ENCODE peak calls at places on chromosome 20, in four cellular contexts. T, V, B and O are unnamed samples.

GRCh38 chr20:64143018-64143801 is 21.0 kb upstream of the MYT1 start:
- DNase-seq in B (no peak), T (no peak), V (no peak), O (no peak)

GRCh38 chr20:31811198-31811597 is 8.0 kb upstream of the MYLK2 start:
- DNase-seq in V (no peak), T (no peak), B (no peak), O (no peak)

GRCh38 chr20:48609491-48609978 is 218.3 kb downstream of the PREX1 start:
- DNase-seq in V (no peak), B (no peak), T (no peak), O (no peak)

GRCh38 chr20:38497246-38497645 is 24.6 kb downstream of the RALGAPB start:
- DNase-seq in V (no peak), B (no peak), T (no peak), O (no peak)

GRCh38 chr20:38158701-38159325 is 6.3 kb downstream of the TGM2 start:
- DNase-seq in T (no peak), V (no peak), B (peak; percentile 99), O (no peak)

GRCh38 chr20:11182715-11183114 is 508.9 kb upstream of the JAG1 start:
- DNase-seq in V (no peak), B (no peak), T (no peak), O (no peak)

GRCh38 chr20:50317644-50318043 is 127.0 kb downstream of the CEBPB start:
- DNase-seq in B (no peak), V (no peak), T (no peak), O (no peak)

GRCh38 chr20:50111120-50111828 is 1.7 kb downstream of the UBE2V1 start:
- DNase-seq in V (no peak), B (no peak), T (no peak), O (peak; percentile 78)

GRCh38 chr20:44187763-44188709 is 1.0 kb upstream of the JPH2 start:
- DNase-seq in V (peak; percentile 41), B (no peak), T (no peak), O (peak; percentile 27)

GRCh38 chr20:62208061-62208804 is 11.8 kb downstream of the HRH3 start:
- DNase-seq in T (no peak), B (no peak), V (no peak), O (no peak)

GRCh38 chr20:4082406-4083102 is 67.2 kb upstream of the RNF24 start:
- DNase-seq in T (no peak), B (no peak), V (no peak), O (peak; percentile 79)

GRCh38 chr20:14960837-14961236 is 623.4 kb upstream of the FLRT3 start:
- DNase-seq in V (no peak), T (no peak), B (no peak), O (no peak)

GRCh38 chr20:14959506-14960493 is 622.4 kb upstream of the FLRT3 start:
- DNase-seq in V (no peak), B (no peak), T (no peak), O (peak; percentile 88)

GRCh38 chr20:14958626-14959025 is 621.2 kb upstream of the FLRT3 start:
- DNase-seq in V (no peak), T (no peak), B (no peak), O (no peak)

GRCh38 chr20:14966203-14966602 is 628.8 kb upstream of the FLRT3 start:
- DNase-seq in V (no peak), T (no peak), B (no peak), O (no peak)

DNA sequence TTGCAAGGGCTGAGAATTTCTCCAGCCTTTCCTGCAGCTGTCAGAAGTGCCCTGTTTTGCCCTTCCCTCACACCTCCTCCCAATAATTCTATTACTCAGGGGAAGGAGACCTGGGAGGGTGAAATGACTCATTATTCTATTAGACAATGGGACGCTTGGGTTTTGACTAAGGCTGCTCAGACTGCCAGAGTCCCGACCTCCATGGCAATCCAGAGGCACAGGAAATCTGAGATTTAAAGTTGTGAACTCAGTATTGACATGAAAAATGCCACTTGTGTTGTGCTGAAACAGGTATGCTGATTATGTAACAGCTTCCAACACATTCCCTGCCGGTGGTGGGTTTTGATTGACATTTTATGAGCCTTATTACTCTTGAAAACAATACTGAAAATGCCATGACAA is 625.9 kb upstream of the FLRT3 start:
- DNase-seq in T (peak; percentile 26), B (peak; percentile 90), V (no peak), O (peak; percentile 88)
- TF ChIP-seq CTCF in T (no peak), B (no peak), V (no peak), O (no peak)

GRCh38 chr20:51595744-51596143 is 53.2 kb upstream of the NFATC2 start:
- DNase-seq in T (no peak), V (no peak), B (no peak), O (no peak)
- H2AFZ ChIP-seq in T (no peak overlapping the region), V (peak overlapping the region; percentile 97), B (no peak overlapping the region), O (no peak overlapping the region)

GRCh38 chr20:25294459-25295385 is 46.8 kb downstream of the PYGB start:
- DNase-seq in B (peak; percentile 71), T (peak; percentile 35), V (peak; percentile 77), O (no peak)

GRCh38 chr20:25295386-25296093 is 47.7 kb downstream of the PYGB start:
- DNase-seq in T (no peak), V (no peak), B (no peak), O (peak; percentile 57)

GRCh38 chr20:25293910-25294458 is 46.1 kb downstream of the PYGB start:
- DNase-seq in B (no peak), T (no peak), V (no peak), O (no peak)

GRCh38 chr20:25297141-25297905 is 49.4 kb downstream of the PYGB start:
- DNase-seq in T (no peak), V (no peak), B (no peak), O (no peak)

GRCh38 chr20:25296094-25297093 is 48.5 kb downstream of the PYGB start:
- DNase-seq in B (no peak), V (peak; percentile 56), T (no peak), O (no peak)
- H3K27ac ChIP-seq in B (no peak overlapping the region), V (no peak overlapping the region), T (peak overlapping the region; percentile 57), O (no peak overlapping the region)

GRCh38 chr20:7989379-7989778 is 30.2 kb downstream of the TMX4 start:
- DNase-seq in B (peak; percentile 11), V (no peak), T (no peak), O (no peak)
- TF ChIP-seq CTCF in B (no peak), V (peak; percentile 56), T (no peak), O (no peak)

GRCh38 chr20:40459299-40459698 is 229.7 kb downstream of the MAFB start:
- DNase-seq in T (no peak), V (no peak), B (no peak), O (no peak)
- H2AFZ ChIP-seq in T (no peak overlapping the region), V (no peak overlapping the region), B (no peak overlapping the region), O (no peak overlapping the region)

DNA sequence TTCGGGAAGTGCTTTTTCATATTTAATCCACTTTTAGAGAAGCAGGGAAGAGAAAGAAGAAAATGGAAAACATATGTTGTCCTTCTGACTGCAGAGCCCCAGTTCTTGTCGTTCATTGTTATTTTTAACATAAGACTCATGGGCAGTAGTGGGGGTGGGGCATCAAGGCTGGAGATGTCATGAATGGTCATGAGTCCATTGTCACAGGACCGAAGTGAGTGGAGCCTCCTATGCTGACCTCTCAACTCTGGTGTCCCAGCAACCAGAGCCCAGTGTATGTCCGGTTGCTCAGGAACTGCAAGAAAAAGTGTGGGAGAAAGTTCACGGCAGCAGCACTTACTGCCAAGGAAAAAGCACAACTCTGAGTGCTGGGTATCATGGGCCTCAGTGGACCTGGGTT is 108.6 kb downstream of the BANF2 start:
- DNase-seq in V (no peak), T (no peak), B (peak; percentile 53), O (no peak)
- H3K27ac ChIP-seq in V (no peak overlapping the region), T (no peak overlapping the region), B (no peak overlapping the region), O (no peak overlapping the region)

DNA sequence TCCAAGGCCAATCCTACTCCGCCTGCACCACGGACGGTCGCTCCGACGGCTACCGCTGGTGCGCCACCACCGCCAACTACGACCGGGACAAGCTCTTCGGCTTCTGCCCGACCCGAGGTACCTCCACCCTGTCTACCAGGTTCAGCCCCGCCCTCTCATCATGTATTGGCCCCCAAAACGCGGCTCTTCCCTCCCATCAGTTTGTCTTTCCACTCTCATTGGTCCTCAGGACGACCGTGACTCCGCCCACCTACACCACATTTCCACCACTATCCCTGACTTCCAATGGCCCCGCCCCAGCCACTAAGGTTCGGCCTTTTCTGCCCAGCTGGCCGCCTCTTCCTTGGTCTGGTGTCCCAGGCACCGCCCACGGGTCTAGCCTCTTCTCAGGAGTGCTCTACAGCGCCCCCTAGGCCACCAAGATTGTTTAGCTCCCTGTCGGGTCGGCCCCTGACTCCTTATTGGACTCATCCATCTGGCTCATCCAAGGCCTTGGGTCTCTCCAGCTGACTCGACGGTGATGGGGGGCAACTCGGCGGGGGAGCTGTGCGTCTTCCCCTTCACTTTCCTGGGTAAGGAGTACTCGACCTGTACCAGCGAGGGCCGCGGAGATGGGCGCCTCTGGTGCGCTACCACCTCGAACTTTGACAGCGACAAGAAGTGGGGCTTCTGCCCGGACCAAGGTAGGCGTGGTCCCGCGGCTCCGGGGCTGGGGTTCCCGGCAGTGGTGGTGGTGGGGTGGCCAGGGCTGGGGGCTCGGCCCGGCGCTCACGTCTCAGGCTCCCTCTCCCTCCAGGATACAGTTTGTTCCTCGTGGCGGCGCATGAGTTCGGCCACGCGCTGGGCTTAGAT is 3.1 kb downstream of the MMP9 start:
- DNase-seq in V (peak; percentile 65), B (peak; percentile 36), T (peak; percentile 71), O (no peak)
- TF ChIP-seq CTCF in V (peak; percentile 84), B (peak; percentile 32), T (peak; percentile 59), O (peak; percentile 33)

DNA sequence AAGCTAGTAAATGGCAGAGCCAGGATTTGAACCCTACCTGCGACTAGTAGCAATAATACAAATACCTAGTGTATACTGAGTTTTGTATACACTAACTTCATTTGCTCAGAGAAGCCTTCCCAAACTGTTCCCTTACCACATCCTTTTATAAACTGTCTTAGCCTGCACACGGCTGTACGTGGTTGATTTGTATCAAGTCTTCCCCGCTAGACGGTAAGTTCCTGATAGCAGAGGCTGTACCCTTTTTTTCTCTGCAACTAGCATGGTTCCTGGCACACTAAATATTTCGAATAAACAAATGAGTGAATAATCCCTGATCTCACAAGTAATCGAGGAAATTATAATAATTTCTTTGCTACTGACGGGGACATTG is 636 bp downstream of the RTF2 start:
- DNase-seq in B (no peak), V (no peak), T (no peak), O (no peak)
- H2AFZ ChIP-seq in B (peak overlapping the region; percentile 66), V (peak overlapping the region; percentile 62), T (no peak overlapping the region), O (peak overlapping the region; percentile 93)